ENCODE peak calls at places on chromosomes 3 and 15, in eight cellular contexts. F, I, O, A, S, C, D and G are unnamed samples.

GRCh38 chr3:23889401-23889800 is 27.4 kb downstream of the NKIRAS1 start:
- DNase-seq in I (no peak), D (no peak), F (no peak), O (no peak), C (no peak), A (no peak), S (no peak), G (no peak)

GRCh38 chr15:71237456-71238188 is 122.4 kb downstream of the THSD4 start:
- DNase-seq in D (peak), F (peak), A (peak), S (peak), I (peak), C (no peak), O (no peak), G (peak)

GRCh38 chr3:61181874-61182273 is 69.4 kb downstream of the FHIT start:
- DNase-seq in F (no peak), I (no peak), A (no peak), O (no peak), D (no peak), C (no peak), S (peak), G (no peak)

GRCh38 chr3:184874709-184875644 is 63.0 kb downstream of the VPS8 start:
- DNase-seq in D (no peak), A (peak), S (peak), O (peak), I (peak), C (peak), F (peak), G (no peak)

GRCh38 chr3:79257811-79258210 is 510.0 kb downstream of the ROBO1 start:
- DNase-seq in F (no peak), I (no peak), O (no peak), S (no peak), C (no peak), A (peak), D (no peak), G (no peak)

GRCh38 chr15:76401285-76401684 is 64.7 kb downstream of the ISL2 start:
- DNase-seq in S (peak), A (peak), I (no peak), D (no peak), C (peak), O (no peak), F (no peak), G (no peak)

GRCh38 chr3:165390171-165390570 is 194.0 kb upstream of the SLITRK3 start:
- DNase-seq in O (no peak), D (no peak), A (no peak), S (no peak), I (no peak), F (no peak), C (no peak), G (no peak)

GRCh38 chr3:106247902-106248684 is 379.3 kb upstream of the CBLB start:
- DNase-seq in S (peak), A (no peak), I (no peak), D (no peak), F (no peak), O (no peak), C (no peak), G (no peak)

GRCh38 chr15:41629436-41629835 is 30.8 kb upstream of the MGA start:
- DNase-seq in A (no peak), S (no peak), O (no peak), I (no peak), C (no peak), D (no peak), F (no peak), G (no peak)

GRCh38 chr15:36498401-36498800 is 81.0 kb upstream of the CDIN1 start:
- DNase-seq in A (no peak), F (no peak), O (no peak), S (no peak), C (no peak), I (no peak), D (no peak), G (no peak)

GRCh38 chr15:36498922-36499321 is 80.5 kb upstream of the CDIN1 start:
- DNase-seq in C (no peak), D (no peak), S (no peak), I (no peak), O (no peak), A (no peak), F (no peak), G (no peak)

GRCh38 chr15:36495464-36495863 is 84.0 kb upstream of the CDIN1 start:
- DNase-seq in F (no peak), I (no peak), S (no peak), C (no peak), A (no peak), O (no peak), D (no peak), G (no peak)

GRCh38 chr15:36499751-36500389 is 79.6 kb upstream of the CDIN1 start:
- DNase-seq in A (no peak), D (no peak), F (no peak), C (no peak), I (no peak), O (no peak), S (no peak), G (no peak)

DNA sequence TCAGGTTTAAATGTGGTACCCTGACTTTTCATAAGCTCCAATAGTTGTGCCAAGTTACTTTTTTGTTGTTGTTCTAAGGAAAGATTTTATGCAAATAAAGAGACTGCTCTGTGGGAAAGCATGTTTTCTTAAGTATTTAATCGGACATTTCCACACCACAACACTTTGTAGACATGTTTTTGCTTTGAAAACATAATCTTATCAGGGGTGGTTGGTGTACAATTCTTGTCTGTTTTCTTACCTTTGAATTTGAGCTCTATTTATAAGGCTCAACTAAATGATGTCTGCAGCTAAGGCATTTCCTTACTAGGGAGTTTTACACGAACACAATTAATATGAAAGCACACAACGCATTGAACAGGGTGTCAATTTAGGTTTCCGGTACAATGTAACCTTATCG is 81.5 kb upstream of the CDIN1 start:
- DNase-seq in A (no peak), S (no peak), O (no peak), C (no peak), I (no peak), F (no peak), D (no peak), G (no peak)
- H3K4me3 ChIP-seq in A (no peak), S (no peak), O (no peak), C (no peak), I (no peak), F (no peak), D (no peak), G (no peak)

DNA sequence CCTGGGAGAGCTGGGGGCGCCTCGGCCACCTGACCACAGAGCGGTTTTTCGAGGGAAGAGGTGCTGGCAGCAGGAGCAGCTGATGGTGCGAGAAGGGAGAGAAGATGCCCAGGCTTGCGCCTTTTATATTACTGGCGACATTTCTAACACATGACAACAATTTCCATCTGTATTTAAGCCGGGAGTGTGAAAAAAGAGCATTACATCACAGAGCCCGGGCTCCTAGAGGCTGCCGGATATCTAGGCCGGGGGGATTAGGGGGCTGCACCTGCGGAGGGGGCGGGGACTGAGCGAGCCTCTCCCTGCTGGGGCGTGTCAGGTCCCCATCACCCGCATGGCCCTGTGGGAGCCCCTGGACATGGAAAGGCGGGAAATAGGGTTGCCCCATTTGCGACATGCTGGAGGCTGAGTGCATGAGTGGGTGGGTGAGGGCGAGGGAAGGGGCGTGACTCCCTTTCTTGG is 440.7 kb downstream of the MAGI1 start:
- DNase-seq in I (no peak), A (no peak), S (no peak), F (no peak), O (peak), C (peak), D (no peak), G (no peak)
- H3K4me3 ChIP-seq in I (no peak), A (peak), S (peak), F (no peak), O (peak), C (peak), D (no peak), G (no peak)

DNA sequence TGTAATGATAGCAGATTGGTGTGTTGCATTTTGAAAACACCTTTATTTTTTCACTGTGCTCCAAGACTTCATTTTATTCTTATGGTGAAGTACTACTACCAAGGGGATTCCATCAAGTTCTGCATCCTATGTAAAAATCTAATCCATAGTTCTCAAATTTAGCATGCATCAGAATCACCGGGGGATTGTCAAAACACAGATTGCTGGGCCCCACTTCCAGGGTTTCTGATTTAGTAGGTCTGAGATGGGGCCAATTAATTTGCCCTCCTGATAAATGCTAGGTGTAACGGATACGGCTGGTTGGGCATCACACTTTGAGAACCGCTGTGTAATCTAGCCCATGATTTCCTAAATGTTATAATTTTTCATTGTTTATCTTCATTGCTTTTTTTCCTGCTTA is 692 bp downstream of the ZWILCH start:
- DNase-seq in O (no peak), A (no peak), I (no peak), C (no peak), D (no peak), S (no peak), F (no peak), G (no peak)
- H3K4me3 ChIP-seq in O (peak), A (peak), I (no peak), C (peak), D (peak), S (peak), F (peak), G (peak)

GRCh38 chr15:23629234-23629805 is 18.3 kb downstream of the MAGEL2 start:
- DNase-seq in F (no peak), I (no peak), S (no peak), O (peak), D (no peak), C (peak), A (no peak), G (no peak)

GRCh38 chr15:23628612-23629233 is 18.9 kb downstream of the MAGEL2 start:
- DNase-seq in C (peak), F (no peak), A (no peak), S (no peak), O (peak), I (no peak), D (no peak), G (no peak)
- H3K4me3 ChIP-seq in C (peak), F (no peak), A (no peak), S (no peak), O (no peak), I (no peak), D (no peak), G (no peak)

DNA sequence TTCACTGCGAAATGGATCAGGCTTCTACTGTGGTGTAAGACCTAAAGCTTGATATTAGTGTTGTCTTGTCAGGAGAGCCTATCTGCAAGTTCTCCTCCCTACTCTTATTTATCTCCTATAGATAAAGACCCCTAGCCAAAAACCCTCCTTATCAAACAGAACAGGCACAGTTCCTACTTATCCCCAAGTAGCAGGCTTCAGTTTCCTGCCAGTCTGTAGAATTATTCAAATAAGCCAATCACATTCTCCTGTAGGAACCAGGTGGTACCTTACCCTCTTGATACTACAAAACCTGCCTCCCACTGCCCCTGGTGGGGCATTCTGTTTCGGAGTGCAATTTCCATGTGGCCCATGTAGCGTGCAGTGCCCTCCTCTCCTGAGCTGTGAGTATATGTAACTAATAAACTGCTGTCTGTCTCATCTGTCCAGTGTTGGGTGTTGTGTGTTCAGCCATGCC is 28.7 kb downstream of the HDGFL3 start:
- DNase-seq in C (no peak), F (no peak), A (no peak), D (no peak), O (no peak), I (no peak), S (no peak), G (no peak)
- H3K4me3 ChIP-seq in C (no peak), F (no peak), A (no peak), D (no peak), O (no peak), I (no peak), S (no peak), G (no peak)

DNA sequence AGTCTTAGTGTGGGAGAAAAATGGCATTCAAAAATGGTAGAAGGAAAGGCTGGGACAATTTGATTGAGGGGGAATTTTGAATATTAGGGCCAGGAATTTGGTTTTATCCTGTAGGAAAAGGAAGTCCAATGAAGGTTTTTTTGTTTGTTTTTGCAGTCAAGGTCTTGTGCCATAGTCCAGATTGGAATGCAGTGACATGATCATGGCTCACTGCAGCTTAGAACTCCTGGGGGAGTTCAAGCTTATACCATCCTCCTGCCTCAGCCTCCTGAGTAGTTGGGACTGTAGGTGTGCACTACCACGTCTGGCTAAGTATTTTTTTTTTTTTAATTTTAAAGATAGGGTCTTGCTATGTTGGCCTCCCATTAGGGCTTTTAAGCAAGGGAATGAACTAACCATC is 2.6 kb upstream of the SLC6A11 start:
- DNase-seq in O (no peak), S (no peak), A (no peak), F (no peak), I (no peak), D (no peak), C (no peak), G (no peak)
- H3K4me3 ChIP-seq in O (no peak), S (no peak), A (no peak), F (no peak), I (no peak), D (no peak), C (no peak), G (no peak)

GRCh38 chr3:16412192-16412808 is 101.2 kb downstream of the RFTN1 start:
- DNase-seq in S (no peak), A (no peak), D (no peak), C (no peak), F (no peak), O (no peak), I (no peak), G (no peak)

GRCh38 chr3:16410659-16411058 is 102.8 kb downstream of the RFTN1 start:
- DNase-seq in S (no peak), C (no peak), D (no peak), I (no peak), O (no peak), A (no peak), F (no peak), G (no peak)

GRCh38 chr3:16409032-16409431 is 104.5 kb downstream of the RFTN1 start:
- DNase-seq in D (no peak), A (no peak), S (no peak), C (no peak), F (no peak), I (no peak), O (peak), G (no peak)

GRCh38 chr3:16407365-16407764 is 106.1 kb downstream of the RFTN1 start:
- DNase-seq in S (no peak), A (no peak), F (no peak), C (no peak), I (no peak), O (no peak), D (no peak), G (no peak)

GRCh38 chr3:16411450-16411849 is 102.0 kb downstream of the RFTN1 start:
- DNase-seq in I (no peak), F (no peak), O (no peak), A (no peak), S (no peak), C (no peak), D (no peak), G (no peak)
- H3K4me3 ChIP-seq in I (no peak), F (no peak), O (no peak), A (no peak), S (no peak), C (no peak), D (no peak), G (no peak)

DNA sequence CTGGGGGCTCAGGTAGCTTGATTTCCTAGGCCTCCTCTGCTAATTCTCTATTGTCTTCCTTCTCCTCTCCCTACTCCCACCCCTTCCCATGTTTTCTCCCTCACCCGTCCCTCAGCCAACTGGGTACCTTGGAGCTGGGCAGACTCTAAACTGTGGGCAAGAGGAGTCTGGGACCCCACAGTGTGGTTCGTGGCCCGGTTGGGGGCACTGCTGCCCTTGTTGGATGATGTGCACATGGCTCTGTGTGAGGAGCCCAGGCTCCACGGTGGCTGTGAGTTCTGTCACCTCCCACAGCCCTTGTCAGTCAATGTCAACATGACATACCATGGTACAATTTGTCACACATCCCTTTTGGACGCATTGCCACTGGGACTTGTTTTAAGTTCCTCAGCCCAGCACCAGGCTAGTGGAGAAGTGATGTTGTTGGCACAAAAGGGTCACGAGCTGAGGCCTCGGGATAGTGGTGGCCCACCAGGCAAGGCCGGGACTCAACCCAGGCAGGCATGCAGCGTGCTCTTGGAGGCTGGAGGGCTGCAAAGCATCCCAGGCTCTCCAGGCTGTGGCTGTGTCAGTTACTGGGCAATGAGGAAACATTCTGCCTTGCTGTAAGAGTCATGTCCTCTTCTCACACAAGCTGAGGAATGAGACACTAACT is 142.3 kb downstream of the TLE3 start:
- DNase-seq in A (no peak), I (no peak), F (no peak), S (no peak), O (no peak), C (no peak), D (no peak), G (no peak)
- H3K4me3 ChIP-seq in A (no peak), I (no peak), F (no peak), S (no peak), O (no peak), C (no peak), D (no peak), G (no peak)